ENCODE peak calls at places on chromosomes 11 and 22, in five cellular contexts. Q is endothelial cell of umbilical vein, V is hepatocyte, E is Karpas-422, D is H9. J is an unnamed sample.

GRCh38 chr22:19902245-19902699 is 39.3 kb upstream of the COMT start:
- DNase-seq in E (no peak), D (peak), V (no peak), Q (no peak), J (no peak)

GRCh38 chr11:100827934-100828661 is 141.0 kb downstream of the ARHGAP42 start:
- DNase-seq in E (peak), Q (peak), V (peak), D (peak), J (peak)

GRCh38 chr11:96664108-96664507 is 274.3 kb downstream of the JRKL start:
- DNase-seq in Q (no peak), V (no peak), E (no peak), D (no peak), J (no peak)

GRCh38 chr11:66022401-66023185 is 3.7 kb downstream of the CATSPER1 start:
- DNase-seq in V (peak), E (peak), Q (peak), D (peak), J (no peak)

GRCh38 chr11:117597083-117597482 is 199.9 kb downstream of the DSCAML1 start:
- DNase-seq in D (peak), Q (peak), E (peak), V (peak), J (peak)

GRCh38 chr11:126256216-126256615 is 12.5 kb downstream of the SRPRA start:
- DNase-seq in E (no peak), D (no peak), V (no peak), Q (no peak), J (no peak)

GRCh38 chr11:79321282-79321681 is 119.5 kb downstream of the TENM4 start:
- DNase-seq in E (no peak), D (no peak), Q (no peak), V (no peak), J (no peak)

GRCh38 chr22:19568337-19569311 is 44.4 kb upstream of the CLDN5 start:
- DNase-seq in E (no peak), V (no peak), D (no peak), Q (peak), J (no peak)

GRCh38 chr22:23984430-23984829 is 4.5 kb downstream of the GSTT2 start:
- DNase-seq in E (peak), Q (peak), V (no peak), D (no peak), J (peak)

GRCh38 chr11:100581318-100581717 is 105.8 kb upstream of the ARHGAP42 start:
- DNase-seq in Q (no peak), D (no peak), V (no peak), E (no peak), J (no peak)

GRCh38 chr11:90134420-90135003 is at the start of gene NAALAD2:
- DNase-seq in V (peak), E (no peak), D (peak), Q (peak), J (no peak)

GRCh38 chr11:117185739-117186430 is 7.3 kb downstream of the SIDT2 start:
- DNase-seq in V (no peak), Q (no peak), E (peak), D (no peak), J (no peak)

GRCh38 chr11:68002575-68002942 is 1.3 kb downstream of the UNC93B1 start:
- DNase-seq in V (no peak), D (no peak), E (peak), Q (no peak), J (no peak)

GRCh38 chr11:117822522-117823033 is 2.0 kb downstream of the FXYD2 start:
- DNase-seq in V (no peak), D (no peak), E (no peak), Q (no peak), J (no peak)

GRCh38 chr11:117179048-117179999 is 781 bp downstream of the SIDT2 start:
- DNase-seq in D (peak), V (peak), E (peak), Q (peak), J (no peak)

GRCh38 chr11:101509911-101510310 is 73.9 kb downstream of the TRPC6 start:
- DNase-seq in V (peak), Q (no peak), D (no peak), E (no peak), J (no peak)

GRCh38 chr11:33716236-33716635 is 15.6 kb upstream of the C11orf91 start:
- DNase-seq in E (peak), D (no peak), V (no peak), Q (peak), J (no peak)

GRCh38 chr11:15800121-15800800 is 556.1 kb downstream of the SOX6 start:
- DNase-seq in Q (no peak), E (no peak), D (no peak), V (peak), J (no peak)

GRCh38 chr11:90391756-90392155 is 168.9 kb upstream of the CHORDC1 start:
- DNase-seq in V (no peak), D (peak), E (no peak), Q (no peak), J (no peak)

GRCh38 chr11:95487391-95487790 is 256.4 kb upstream of the SESN3 start:
- DNase-seq in E (no peak), D (no peak), V (no peak), Q (no peak), J (no peak)

GRCh38 chr11:72553748-72554147 is 119.4 kb upstream of the CLPB start:
- DNase-seq in V (no peak), Q (no peak), D (peak), E (peak), J (no peak)

DNA sequence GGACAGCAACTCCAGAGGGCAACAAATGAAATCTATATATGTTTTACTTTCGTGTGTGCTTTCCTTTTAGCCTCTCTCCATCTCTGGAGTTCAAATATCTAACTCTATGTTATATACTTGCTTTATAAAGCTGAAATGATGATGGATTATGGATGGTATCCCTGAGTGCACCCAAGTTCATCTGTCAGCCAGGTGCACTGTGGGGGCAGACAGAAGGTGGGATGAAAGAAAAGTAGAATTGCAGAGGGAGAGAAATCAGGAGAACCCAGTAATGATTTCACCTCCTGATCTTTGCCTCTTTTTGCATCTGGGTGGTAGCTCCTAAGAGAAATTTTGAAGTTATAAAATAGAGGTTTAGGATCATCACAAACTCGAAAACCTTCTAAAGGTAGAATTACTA is 2.4 kb downstream of the MUC15 start:
- DNase-seq in Q (no peak), D (no peak), E (no peak), V (no peak), J (no peak)
- H2AFZ ChIP-seq in Q (no peak), D (no peak), E (no peak), V (no peak), J (no peak)

GRCh38 chr11:59144096-59144495 is 1.4 kb downstream of the FAM111A start:
- DNase-seq in V (no peak), E (peak), Q (peak), D (no peak), J (no peak)
- H2AFZ ChIP-seq in V (peak), E (peak), Q (peak), D (no peak), J (no peak)

GRCh38 chr22:50305393-50305657 is 2.1 kb downstream of the PLXNB2 start:
- DNase-seq in Q (no peak), E (no peak), D (no peak), V (no peak), J (no peak)

GRCh38 chr22:50305658-50306566 is 1.5 kb downstream of the PLXNB2 start:
- DNase-seq in Q (peak), D (no peak), V (peak), E (no peak), J (peak)

GRCh38 chr22:50307891-50308596 is 598 bp upstream of the PLXNB2 start:
- DNase-seq in V (no peak), D (no peak), Q (no peak), E (no peak), J (no peak)

GRCh38 chr22:50308597-50308935 is 1.1 kb upstream of the PLXNB2 start:
- DNase-seq in D (peak), E (no peak), Q (no peak), V (no peak), J (no peak)

DNA sequence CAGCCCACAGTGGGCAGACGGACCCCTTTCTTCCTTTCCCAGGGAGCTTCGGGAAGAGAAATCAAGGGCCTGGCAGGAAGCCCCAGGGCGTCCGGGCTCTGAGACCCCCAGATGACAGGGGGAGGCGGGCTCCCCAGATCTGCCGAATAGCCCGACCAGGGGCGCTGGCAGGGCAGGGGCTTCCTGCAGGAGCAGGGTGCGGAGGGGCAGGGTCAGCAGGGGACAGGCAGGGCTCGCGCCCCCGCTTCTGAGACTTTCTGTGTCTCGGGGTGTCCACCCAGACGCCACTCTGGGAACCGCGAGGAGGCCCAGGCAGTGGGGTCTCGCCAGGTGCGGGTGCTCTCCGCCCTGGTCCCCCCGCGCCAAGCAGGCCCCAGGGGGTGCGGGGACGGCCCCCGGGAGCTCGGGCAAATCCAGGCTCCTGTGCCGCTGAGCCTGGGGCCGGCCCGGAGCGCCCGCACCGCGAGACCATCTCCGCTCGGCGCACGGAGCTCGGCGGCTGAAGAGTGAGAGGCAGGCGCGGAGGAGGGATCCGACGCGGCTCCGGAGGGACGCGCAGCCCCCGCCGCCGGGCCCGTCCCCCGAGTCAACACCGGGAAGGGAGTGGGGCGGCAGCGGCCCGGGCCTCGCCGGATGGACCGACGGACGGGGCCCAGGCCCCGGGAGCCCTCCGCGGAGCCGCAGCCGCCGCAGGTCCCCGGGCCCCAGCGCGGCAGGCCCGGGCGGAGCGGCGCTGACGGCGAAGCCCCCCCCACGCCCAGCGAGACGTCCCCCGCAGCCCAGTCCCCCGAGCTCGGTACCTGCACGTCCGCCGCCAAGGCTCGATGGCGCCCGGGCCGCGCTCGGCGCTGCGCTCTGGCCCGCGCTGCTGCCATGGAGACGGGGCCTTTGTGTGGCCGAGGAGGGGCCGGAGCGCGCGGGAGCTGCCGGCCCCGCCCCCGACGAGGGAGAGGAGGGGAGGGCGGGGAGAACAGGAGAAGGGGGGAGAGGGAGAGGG is at the start of gene PLXNB2:
- DNase-seq in E (peak), V (peak), Q (peak), D (peak), J (peak)
- H2AFZ ChIP-seq in E (no peak), V (no peak), Q (no peak), D (no peak), J (no peak)

GRCh38 chr11:103744496-103745153 is 291.8 kb upstream of the DDI1 start:
- DNase-seq in E (peak), Q (no peak), V (no peak), D (no peak), J (no peak)
- H2AFZ ChIP-seq in E (no peak), Q (no peak), V (no peak), D (no peak), J (no peak)

DNA sequence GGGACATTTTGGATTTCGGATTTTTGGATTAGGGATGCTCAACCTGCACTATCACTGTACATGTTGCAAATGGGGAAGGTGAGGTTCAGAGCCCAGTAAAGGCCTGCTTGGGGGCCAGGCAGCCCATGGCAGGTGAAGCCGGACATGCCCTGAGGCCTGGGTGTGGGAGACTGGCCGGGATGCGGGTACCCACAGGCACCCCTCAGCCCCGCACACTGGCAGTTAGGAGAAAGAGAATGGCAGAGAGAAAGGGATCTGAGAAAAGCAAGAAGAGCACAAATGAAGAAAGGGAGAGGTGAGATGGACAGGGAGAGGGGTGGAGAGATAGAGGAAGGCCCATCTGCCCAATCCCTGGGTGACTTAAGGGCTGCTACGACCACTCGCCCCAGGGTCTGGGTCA is 52.8 kb downstream of the SCGB1A1 start:
- DNase-seq in Q (no peak), V (no peak), D (no peak), E (no peak), J (no peak)
- H2AFZ ChIP-seq in Q (no peak), V (no peak), D (no peak), E (no peak), J (no peak)

DNA sequence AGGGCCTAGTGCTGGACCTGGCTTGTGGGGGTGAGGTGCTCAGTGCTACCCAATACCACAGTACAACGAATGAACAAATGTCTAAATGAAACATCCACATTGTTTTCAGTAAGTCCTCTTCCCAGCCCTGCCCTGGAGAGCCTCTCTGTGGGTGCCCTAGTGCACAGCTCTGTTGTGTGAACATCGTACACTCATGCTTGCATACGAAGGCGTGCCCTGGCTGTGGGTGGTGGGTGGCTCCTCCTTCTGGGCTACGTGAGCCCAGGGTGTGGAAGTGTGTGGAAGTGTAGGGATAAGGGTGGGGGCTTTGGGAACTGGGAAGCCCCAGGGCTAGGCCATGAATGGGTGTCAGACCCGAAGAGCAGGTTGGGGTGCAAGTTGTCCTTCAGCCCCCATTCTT is 592 bp upstream of the NLRX1 start:
- DNase-seq in Q (no peak), D (no peak), E (no peak), V (no peak), J (no peak)
- H2AFZ ChIP-seq in Q (no peak), D (no peak), E (no peak), V (no peak), J (peak)

GRCh38 chr11:129949067-129949466 is 53.6 kb downstream of the PRDM10 start:
- DNase-seq in D (no peak), E (no peak), Q (no peak), V (no peak), J (no peak)

GRCh38 chr11:129949976-129950318 is 52.7 kb downstream of the PRDM10 start:
- DNase-seq in V (no peak), E (no peak), Q (no peak), D (no peak), J (no peak)

GRCh38 chr11:129951201-129951882 is 51.3 kb downstream of the PRDM10 start:
- DNase-seq in Q (no peak), V (no peak), D (no peak), E (no peak), J (no peak)

GRCh38 chr11:129950319-129951034 is 52.2 kb downstream of the PRDM10 start:
- DNase-seq in Q (peak), V (peak), E (no peak), D (no peak), J (no peak)

GRCh38 chr11:129951883-129952262 is 50.8 kb downstream of the PRDM10 start:
- DNase-seq in D (no peak), Q (no peak), V (no peak), E (no peak), J (no peak)
- H2AFZ ChIP-seq in D (no peak), Q (no peak), V (no peak), E (no peak), J (no peak)

GRCh38 chr22:42344391-42344861 is 74.0 kb upstream of the TCF20 start:
- DNase-seq in D (peak), E (no peak), Q (no peak), V (peak), J (no peak)
- H2AFZ ChIP-seq in D (no peak), E (no peak), Q (no peak), V (no peak), J (no peak)